ENCODE peak calls at places on chromosomes 12 and 14, in six cellular contexts. R, P, N, S, J and D are unnamed samples. For H3K4me1 and H3K9me3, the result is how much of the 10 kb centered on the place peaks cover.

GRCh38 chr12:52603314-52603713 is 2.1 kb upstream of the KRT72 start:
- DNase-seq in R (peak), P (no peak), N (no peak), S (no peak), J (no peak), D (no peak)

GRCh38 chr12:27554421-27555186 is 30.6 kb downstream of the PPFIBP1 start:
- DNase-seq in R (no peak), P (no peak), N (no peak), S (peak), J (no peak), D (peak)

GRCh38 chr14:75831455-75831854 is 150.3 kb downstream of the TGFB3 start:
- DNase-seq in R (no peak), P (no peak), N (peak), S (peak), J (peak), D (peak)

GRCh38 chr14:54568821-54569591 is 2.1 kb downstream of the SAMD4A start:
- DNase-seq in R (no peak), P (no peak), N (no peak), S (no peak), J (peak), D (peak)

GRCh38 chr12:45878630-45879255 is 111.6 kb downstream of the SCAF11 start:
- DNase-seq in R (no peak), P (no peak), N (no peak), S (no peak), J (no peak), D (no peak)

GRCh38 chr12:108793756-108794441 is 62.6 kb upstream of the CORO1C start:
- DNase-seq in R (no peak), P (peak), N (peak), S (peak), J (no peak), D (no peak)

GRCh38 chr12:121330692-121331091 is 21.5 kb downstream of the ANAPC5 start:
- DNase-seq in R (no peak), P (no peak), N (no peak), S (no peak), J (no peak), D (no peak)

GRCh38 chr12:107402041-107403022 is 283.3 kb upstream of the PWP1 start:
- DNase-seq in R (peak), P (peak), N (no peak), S (peak), J (peak), D (no peak)

GRCh38 chr14:69044965-69045555 is 66.0 kb upstream of the ACTN1 start:
- DNase-seq in R (no peak), P (no peak), N (no peak), S (peak), J (no peak), D (no peak)

GRCh38 chr12:120959111-120959878 is 19.0 kb upstream of the HNF1A start:
- DNase-seq in R (no peak), P (no peak), N (no peak), S (no peak), J (no peak), D (no peak)

GRCh38 chr14:34875031-34875922 is at the start of gene BAZ1A:
- DNase-seq in R (peak), P (peak), N (peak), S (peak), J (peak), D (peak)

GRCh38 chr14:60287452-60287851 is 38.4 kb downstream of the PPM1A start:
- DNase-seq in R (no peak), P (no peak), N (no peak), S (no peak), J (no peak), D (no peak)

GRCh38 chr12:89166525-89166934 is 185.8 kb downstream of the DUSP6 start:
- DNase-seq in R (no peak), P (no peak), N (no peak), S (no peak), J (no peak), D (no peak)

GRCh38 chr12:111635524-111635923 is 36.4 kb upstream of the ATXN2 start:
- DNase-seq in R (no peak), P (no peak), N (no peak), S (no peak), J (no peak), D (no peak)

GRCh38 chr14:55626131-55626530 is 46.1 kb downstream of the KTN1 start:
- DNase-seq in R (no peak), P (no peak), N (no peak), S (no peak), J (no peak), D (no peak)

GRCh38 chr12:26120561-26121274 is 4.1 kb downstream of the BHLHE41 start:
- DNase-seq in R (no peak), P (no peak), N (no peak), S (no peak), J (no peak), D (no peak)
- H3K4me3 ChIP-seq in R (no peak), P (no peak), N (no peak), S (no peak), J (no peak), D (no peak)

GRCh38 chr14:73785834-73786631 is 65.6 kb upstream of the PTGR2 start:
- DNase-seq in R (peak), P (peak), N (peak), S (peak), J (peak), D (peak)

GRCh38 chr14:73786632-73786941 is 65.0 kb upstream of the PTGR2 start:
- DNase-seq in R (no peak), P (peak), N (no peak), S (peak), J (peak), D (peak)

GRCh38 chr14:73785336-73785833 is 66.2 kb upstream of the PTGR2 start:
- DNase-seq in R (no peak), P (peak), N (no peak), S (peak), J (peak), D (no peak)

GRCh38 chr14:73784065-73784987 is 67.3 kb upstream of the PTGR2 start:
- DNase-seq in R (no peak), P (peak), N (no peak), S (peak), J (peak), D (no peak)

GRCh38 chr14:73784988-73785313 is 66.7 kb upstream of the PTGR2 start:
- DNase-seq in R (no peak), P (no peak), N (no peak), S (peak), J (no peak), D (no peak)
- H3K4me1 ChIP-seq in R (under half), P (under half), N (half or more), S (under half), J (under half), D (under half)

GRCh38 chr12:73769337-73769736 is 768.3 kb upstream of the ATXN7L3B start:
- DNase-seq in R (no peak), P (no peak), N (no peak), S (no peak), J (no peak), D (no peak)
- H3K9me3 ChIP-seq in R (under half), P (under half), N (under half), S (under half), J (under half), D (under half)

DNA sequence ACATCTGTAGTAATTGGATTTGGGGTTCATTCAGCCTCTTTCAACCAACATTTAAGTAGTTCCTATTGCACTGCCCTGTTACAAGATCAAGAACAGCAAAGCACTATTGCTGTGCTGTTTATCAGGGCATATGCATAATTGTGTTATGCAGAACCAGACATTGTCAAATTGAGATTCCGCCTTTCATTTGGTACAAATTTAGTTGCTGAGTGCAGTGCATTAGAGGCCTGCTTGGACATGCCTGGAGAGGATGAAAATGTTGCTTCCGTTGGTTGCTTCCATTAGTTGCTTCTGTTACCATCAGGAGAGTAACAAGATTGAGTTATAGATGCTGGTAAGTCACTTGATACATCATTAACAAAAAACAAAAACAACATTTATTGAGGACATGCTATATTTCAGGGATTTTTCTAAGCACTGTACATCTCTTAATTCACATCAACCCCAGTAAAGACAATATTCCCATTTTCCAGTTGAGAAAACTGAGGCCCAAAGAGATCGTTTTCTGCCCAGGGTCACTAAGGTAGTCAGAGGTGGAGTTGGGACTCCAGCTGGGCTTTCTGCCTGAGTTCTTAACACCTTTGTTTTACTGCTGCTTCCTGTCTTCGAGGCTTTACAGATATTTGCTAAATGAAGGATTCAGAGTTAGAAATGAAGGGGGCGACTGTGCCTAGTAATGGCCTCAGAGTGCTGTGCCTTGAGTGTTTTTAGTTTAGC is 79.3 kb downstream of the PPP2R5C start:
- DNase-seq in R (no peak), P (no peak), N (no peak), S (no peak), J (no peak), D (no peak)
- H3K4me3 ChIP-seq in R (no peak), P (no peak), N (no peak), S (no peak), J (no peak), D (no peak)

GRCh38 chr12:122982963-122983788 is 2.7 kb downstream of the ARL6IP4 start:
- DNase-seq in R (no peak), P (peak), N (peak), S (no peak), J (no peak), D (peak)
- H3K4me1 ChIP-seq in R (under half), P (under half), N (half or more), S (under half), J (under half), D (under half)

GRCh38 chr12:34204830-34205285 is 182.6 kb downstream of the ALG10 start:
- DNase-seq in R (no peak), P (no peak), N (no peak), S (no peak), J (no peak), D (no peak)
- H3K9me3 ChIP-seq in R (under half), P (under half), N (under half), S (under half), J (under half), D (under half)

GRCh38 chr12:54945082-54945481 is 39.5 kb downstream of the TESPA1 start:
- DNase-seq in R (no peak), P (no peak), N (no peak), S (no peak), J (no peak), D (no peak)
- H3K4me3 ChIP-seq in R (no peak), P (no peak), N (no peak), S (no peak), J (no peak), D (no peak)

DNA sequence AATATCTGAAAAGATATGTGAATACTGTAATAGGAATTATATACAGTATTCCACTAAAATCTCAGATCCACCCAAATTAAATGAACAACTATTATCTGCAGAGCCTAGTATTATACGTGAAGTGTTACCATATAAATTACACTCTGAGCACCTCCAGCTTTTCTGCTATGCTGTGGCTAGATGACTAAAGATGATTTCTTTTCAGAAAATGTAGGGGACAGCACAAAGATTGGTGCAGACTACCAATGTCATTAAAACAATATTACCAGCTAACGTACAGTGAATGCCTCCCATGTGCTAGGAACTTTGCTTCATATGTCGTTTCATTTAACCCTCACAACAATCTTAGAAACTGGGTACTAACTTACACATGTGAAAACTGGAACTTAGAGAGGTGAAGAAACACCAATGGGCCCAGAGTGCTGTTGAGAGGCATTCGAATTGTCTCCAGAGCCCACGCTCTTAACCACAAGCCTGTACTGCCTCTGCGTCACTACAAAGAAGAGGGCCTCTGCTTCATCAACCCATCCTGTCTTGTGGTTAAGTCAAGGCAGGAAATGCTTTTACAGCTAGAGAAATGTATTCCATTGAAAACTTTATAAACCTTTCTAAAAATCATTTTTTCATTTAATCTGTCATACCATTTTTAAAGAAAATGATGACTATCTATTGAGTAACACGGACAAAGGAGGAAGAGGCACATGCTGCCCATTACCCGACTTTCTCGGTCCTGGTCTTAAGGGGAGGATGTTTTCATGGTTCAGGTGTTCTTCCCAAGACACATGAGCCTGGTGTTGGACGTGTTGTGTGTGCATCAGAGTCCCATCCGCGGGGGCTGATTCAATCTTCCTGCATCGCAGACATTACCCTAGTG is 1.3 kb downstream of the GPR65 start:
- DNase-seq in R (no peak), P (no peak), N (no peak), S (no peak), J (peak), D (no peak)
- H3K4me1 ChIP-seq in R (under half), P (under half), N (half or more), S (under half), J (under half), D (under half)

DNA sequence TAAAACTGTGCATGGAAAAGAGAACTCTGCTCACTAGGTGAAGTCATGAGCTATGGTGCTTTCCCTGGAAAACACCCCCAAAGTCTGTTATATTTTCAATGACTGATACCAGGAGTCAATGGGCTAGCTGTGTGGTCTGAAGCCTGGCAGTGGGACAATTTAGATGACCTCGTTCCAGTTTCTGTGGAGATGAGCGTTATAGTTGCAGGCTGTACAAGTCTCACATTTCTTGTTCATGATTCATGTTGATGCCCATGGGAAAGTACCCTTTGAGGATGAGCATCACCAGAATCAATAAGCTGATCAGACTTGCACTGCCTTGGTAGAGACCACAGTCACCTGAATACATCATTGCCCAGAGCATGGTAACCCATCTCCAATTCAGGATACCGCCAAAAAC is 70.7 kb downstream of the NOVA1 start:
- DNase-seq in R (no peak), P (no peak), N (no peak), S (no peak), J (no peak), D (no peak)
- H3K9me3 ChIP-seq in R (under half), P (under half), N (under half), S (under half), J (under half), D (under half)